ENCODE peak calls at places on chromosome 16, in eight cellular contexts. N is activated T-cell treated with anti-CD3 and anti-CD28 coated beads for 4 hours; Q is fibroblast of lung; L is activated CD4-positive, alpha-beta T cell treated with anti-CD3 and anti-CD28 coated beads for 36 hours; I is progenitor cell of endocrine pancreas; K is stimulated activated naive CD8-positive, alpha-beta T cell treated with anti-CD3 and anti-CD28 coated beads, Interleukin-15, Interleukin-2, amounts not matched to agents 100 U/mL and 50 U/mL, for 24 hours; Y is GM13977; M is erythroblast. G is an unnamed sample.

GRCh38 chr16:606656-607307 is 16.9 kb downstream of the RAB40C start:
- DNase-seq in N (no peak), Q (no peak), L (no peak), I (no peak), K (no peak), Y (no peak), M (no peak), G (no peak)

GRCh38 chr16:82201906-82202305 is 31.9 kb upstream of the MPHOSPH6 start:
- DNase-seq in N (no peak), Q (no peak), L (no peak), I (no peak), K (no peak), Y (no peak), M (no peak), G (no peak)

GRCh38 chr16:83206426-83206825 is 579.7 kb downstream of the CDH13 start:
- DNase-seq in N (no peak), Q (peak), L (no peak), I (no peak), K (no peak), Y (no peak), M (no peak), G (no peak)

GRCh38 chr16:56298948-56299602 is 107.8 kb downstream of the GNAO1 start:
- DNase-seq in N (no peak), Q (no peak), L (no peak), I (no peak), K (no peak), Y (no peak), M (no peak), G (no peak)

GRCh38 chr16:89442588-89442987 is 47.8 kb downstream of the ANKRD11 start:
- DNase-seq in N (no peak), Q (no peak), L (peak), I (no peak), K (peak), Y (no peak), M (no peak), G (no peak)

GRCh38 chr16:53073053-53073452 is 18.3 kb downstream of the CHD9 start:
- DNase-seq in N (no peak), Q (no peak), L (no peak), I (no peak), K (no peak), Y (no peak), M (no peak), G (no peak)

GRCh38 chr16:4362476-4363250 is 9.0 kb upstream of the VASN start:
- DNase-seq in N (no peak), Q (no peak), L (no peak), I (no peak), K (no peak), Y (no peak), M (no peak), G (no peak)

GRCh38 chr16:56306690-56307533 is 115.6 kb downstream of the GNAO1 start:
- DNase-seq in N (no peak), Q (no peak), L (no peak), I (no peak), K (no peak), Y (no peak), M (no peak), G (no peak)

GRCh38 chr16:21092951-21093350 is 57.7 kb downstream of the DNAH3 start:
- DNase-seq in N (no peak), Q (no peak), L (no peak), I (no peak), K (no peak), Y (no peak), M (no peak), G (no peak)

GRCh38 chr16:84477661-84478060 is 26.8 kb downstream of the MEAK7 start:
- DNase-seq in N (no peak), Q (no peak), L (no peak), I (no peak), K (no peak), Y (no peak), M (no peak), G (no peak)

GRCh38 chr16:25006504-25007055 is 8.6 kb downstream of the ARHGAP17 start:
- DNase-seq in N (no peak), Q (peak), L (no peak), I (no peak), K (no peak), Y (no peak), M (no peak), G (no peak)

GRCh38 chr16:75477680-75478473 is 13.4 kb upstream of the TMEM170A start:
- DNase-seq in N (no peak), Q (no peak), L (no peak), I (no peak), K (no peak), Y (no peak), M (no peak), G (no peak)

GRCh38 chr16:1458336-1458976 is 14.1 kb upstream of the CCDC154 start:
- DNase-seq in N (no peak), Q (no peak), L (peak), I (no peak), K (peak), Y (no peak), M (no peak), G (no peak)

GRCh38 chr16:84992700-84993075 is 18.6 kb downstream of the ZDHHC7 start:
- DNase-seq in N (no peak), Q (no peak), L (no peak), I (no peak), K (no peak), Y (no peak), M (no peak), G (no peak)